ENCODE peak calls at places on chromosomes 6 and 20, in nine cellular contexts. T is HEK293T; Y is astrocyte of the cerebellum; Z is KG1; F is activated T-helper 1 cell treated with anti-CD3 and anti-CD28 coated beads, Interleukin-12 subunit alpha, Interleukin-12 subunit beta, Interleukin-2, Interleukin-4 antibody, amounts not matched to agents 30 ng/mL and 10 ng/mL and 1 ng/mL, durations not matched to agents 14 hours and 24 hours and 36 hours; N is posterior cingulate gyrus; L is NCI-H446 treated with DMSO at 0.1 percent for 48 hours; U is EH; J is CD4-positive, CD25-positive, alpha-beta regulatory T cell. B is an unnamed sample.

GRCh38 chr6:119078449-119079287 is at the start of gene FAM184A:
- DNase-seq in L (peak), J (peak), Z (peak), N (peak), Y (peak), T (peak), U (peak), F (peak), B (no peak)

GRCh38 chr6:85360794-85361642 is 88.9 kb upstream of the NT5E start:
- DNase-seq in J (no peak), N (no peak), Y (peak), U (peak), F (no peak), Z (no peak), L (no peak), T (no peak), B (peak)

GRCh38 chr6:137973201-137973600 is 106.1 kb downstream of the TNFAIP3 start:
- DNase-seq in J (no peak), N (no peak), Z (no peak), L (no peak), U (peak), F (no peak), T (no peak), Y (no peak), B (no peak)

GRCh38 chr6:14066782-14067406 is 50.7 kb upstream of the CD83 start:
- DNase-seq in U (peak), N (no peak), L (peak), J (no peak), Y (peak), F (no peak), Z (peak), T (peak), B (peak)

GRCh38 chr6:16712931-16713484 is 48.3 kb downstream of the ATXN1 start:
- DNase-seq in U (peak), Y (peak), Z (peak), L (peak), T (peak), F (no peak), J (no peak), N (no peak), B (no peak)

GRCh38 chr20:2206957-2207769 is 88.6 kb upstream of the TGM3 start:
- DNase-seq in N (peak), U (peak), Y (no peak), J (peak), L (no peak), Z (no peak), T (peak), F (peak), B (no peak)

GRCh38 chr6:14635195-14635594 is 517.6 kb downstream of the CD83 start:
- DNase-seq in N (no peak), U (no peak), T (no peak), Z (no peak), Y (no peak), L (no peak), F (peak), J (no peak), B (no peak)

GRCh38 chr6:112938656-112939055 is 591.5 kb downstream of the RFPL4B start:
- DNase-seq in L (no peak), F (no peak), Z (no peak), U (peak), N (no peak), Y (no peak), T (no peak), J (no peak), B (no peak)

GRCh38 chr6:39882567-39882953 is 51.7 kb downstream of the MOCS1 start:
- DNase-seq in U (peak), T (no peak), F (no peak), Y (peak), N (peak), Z (no peak), J (no peak), L (peak), B (peak)

GRCh38 chr6:91509711-91510110 is 922.8 kb upstream of the MAP3K7 start:
- DNase-seq in L (no peak), Y (no peak), U (no peak), T (no peak), J (no peak), N (no peak), Z (no peak), F (no peak), B (no peak)

GRCh38 chr6:1667012-1667804 is 57.5 kb downstream of the FOXC1 start:
- DNase-seq in N (no peak), T (peak), Z (no peak), L (no peak), Y (no peak), U (peak), F (no peak), J (no peak), B (no peak)

GRCh38 chr6:108464506-108465084 is 96.1 kb upstream of the FOXO3 start:
- DNase-seq in Y (no peak), F (no peak), N (no peak), U (peak), T (no peak), J (no peak), Z (no peak), L (peak), B (no peak)

GRCh38 chr6:151477726-151478125 is 16.1 kb upstream of the CCDC170 start:
- DNase-seq in U (no peak), Y (no peak), N (no peak), Z (no peak), L (no peak), J (no peak), T (no peak), F (no peak), B (no peak)

GRCh38 chr6:2363211-2363610 is 117.8 kb upstream of the GMDS start:
- DNase-seq in U (no peak), T (no peak), Y (no peak), F (no peak), L (no peak), N (no peak), J (no peak), Z (no peak), B (no peak)

GRCh38 chr6:161618816-161619454 is 345.1 kb upstream of the AGPAT4 start:
- DNase-seq in L (no peak), F (no peak), Y (peak), Z (peak), J (no peak), T (peak), U (peak), N (peak), B (peak)

GRCh38 chr20:59087829-59088433 is 45.3 kb upstream of the PRELID3B start:
- DNase-seq in J (peak), L (peak), Z (peak), T (peak), U (peak), Y (peak), N (peak), F (peak), B (no peak)